ENCODE peak calls at places on chromosomes 5 and 9, in nine cellular contexts. L is NB4, B is neural progenitor cell, V is spleen, E is foreskin fibroblast, X is fibroblast of the aortic adventitia, A is adrenal gland, U is HFF-Myc, P is cardiac fibroblast. D is an unnamed sample.

GRCh38 chr9:107675476-107676264 is 186.1 kb upstream of the KLF4 start:
- DNase-seq in L (peak), B (no peak), V (no peak), E (no peak), X (no peak), A (no peak), U (no peak), P (no peak), D (no peak)

GRCh38 chr5:87361031-87361443 is 51.7 kb downstream of the CCNH start:
- DNase-seq in L (no peak), B (no peak), V (no peak), E (peak), X (peak), A (no peak), U (peak), P (peak), D (peak)

GRCh38 chr9:123925820-123926219 is 4.1 kb downstream of the DENND1A start:
- DNase-seq in L (peak), B (no peak), V (no peak), E (peak), X (no peak), A (no peak), U (peak), P (peak), D (no peak)

GRCh38 chr9:124839612-124840299 is 13.5 kb upstream of the WDR38 start:
- DNase-seq in L (no peak), B (peak), V (no peak), E (no peak), X (peak), A (no peak), U (no peak), P (peak), D (no peak)

GRCh38 chr5:150599281-150599680 is 41.2 kb upstream of the SYNPO start:
- DNase-seq in L (no peak), B (no peak), V (peak), E (no peak), X (no peak), A (no peak), U (no peak), P (no peak), D (no peak)

GRCh38 chr5:138753794-138754698 is 821 bp downstream of the CTNNA1 start:
- DNase-seq in L (peak), B (peak), V (peak), E (peak), X (peak), A (peak), U (peak), P (peak), D (peak)

GRCh38 chr5:1936413-1936812 is 53.7 kb upstream of the IRX4 start:
- DNase-seq in L (no peak), B (no peak), V (no peak), E (no peak), X (no peak), A (no peak), U (no peak), P (no peak), D (no peak)

GRCh38 chr5:136042156-136042555 is 13.4 kb downstream of the TGFBI start:
- DNase-seq in L (no peak), B (no peak), V (no peak), E (no peak), X (no peak), A (no peak), U (no peak), P (no peak), D (no peak)

GRCh38 chr5:112977440-112977861 is 853 bp downstream of the DCP2 start:
- DNase-seq in L (peak), B (no peak), V (no peak), E (no peak), X (peak), A (no peak), U (no peak), P (peak), D (peak)

GRCh38 chr5:120413706-120414105 is 50.4 kb upstream of the PRR16 start:
- DNase-seq in L (no peak), B (no peak), V (no peak), E (peak), X (peak), A (no peak), U (no peak), P (peak), D (peak)

GRCh38 chr5:132839426-132840301 is 9.2 kb upstream of the SHROOM1 start:
- DNase-seq in L (peak), B (no peak), V (no peak), E (peak), X (peak), A (no peak), U (no peak), P (peak), D (peak)

GRCh38 chr9:126154182-126154827 is 172.3 kb upstream of the MVB12B start:
- DNase-seq in L (no peak), B (no peak), V (peak), E (no peak), X (no peak), A (no peak), U (no peak), P (no peak), D (no peak)

GRCh38 chr9:4668604-4669003 is 2.3 kb upstream of the SPATA6L start:
- DNase-seq in L (no peak), B (no peak), V (no peak), E (no peak), X (no peak), A (no peak), U (no peak), P (no peak), D (no peak)

GRCh38 chr9:127809002-127809561 is 6.4 kb downstream of the FPGS start:
- DNase-seq in L (no peak), B (no peak), V (no peak), E (no peak), X (no peak), A (no peak), U (no peak), P (no peak), D (no peak)

GRCh38 chr5:35656721-35657120 is 39.1 kb downstream of the SPEF2 start:
- DNase-seq in L (no peak), B (no peak), V (no peak), E (peak), X (peak), A (no peak), U (no peak), P (no peak), D (no peak)

GRCh38 chr5:153404747-153405146 is 85.7 kb upstream of the GRIA1 start:
- DNase-seq in L (no peak), B (peak), V (peak), E (no peak), X (no peak), A (no peak), U (no peak), P (no peak), D (no peak)

GRCh38 chr5:168746893-168747640 is 167.9 kb upstream of the PANK3 start:
- DNase-seq in L (peak), B (no peak), V (no peak), E (no peak), X (peak), A (no peak), U (no peak), P (no peak), D (no peak)

GRCh38 chr9:82404484-82405280 is 416.1 kb downstream of the SPATA31D1 start:
- DNase-seq in L (no peak), B (no peak), V (no peak), E (peak), X (peak), A (peak), U (no peak), P (peak), D (peak)

GRCh38 chr9:86322973-86323644 is 31.1 kb downstream of the TUT7 start:
- DNase-seq in L (no peak), B (no peak), V (no peak), E (peak), X (peak), A (no peak), U (peak), P (peak), D (peak)

GRCh38 chr5:110768138-110768845 is 29.5 kb downstream of the SLC25A46 start:
- DNase-seq in L (no peak), B (no peak), V (no peak), E (peak), X (peak), A (no peak), U (no peak), P (peak), D (peak)

GRCh38 chr9:20775683-20776082 is 91.6 kb downstream of the FOCAD start:
- DNase-seq in L (no peak), B (no peak), V (no peak), E (no peak), X (no peak), A (no peak), U (no peak), P (no peak), D (no peak)

GRCh38 chr9:33748633-33749304 is 46.6 kb upstream of the PRSS3 start:
- DNase-seq in L (peak), B (no peak), V (no peak), E (no peak), X (no peak), A (no peak), U (no peak), P (no peak), D (no peak)

GRCh38 chr5:71658916-71659661 is 60.0 kb upstream of the CARTPT start:
- DNase-seq in L (peak), B (no peak), V (no peak), E (no peak), X (no peak), A (no peak), U (no peak), P (peak), D (peak)

GRCh38 chr5:124527220-124527991 is 219.0 kb downstream of the ZNF608 start:
- DNase-seq in L (no peak), B (peak), V (no peak), E (no peak), X (peak), A (no peak), U (no peak), P (peak), D (peak)

GRCh38 chr9:110252509-110253139 is 3.7 kb downstream of the TXN start:
- DNase-seq in L (no peak), B (no peak), V (no peak), E (no peak), X (no peak), A (no peak), U (no peak), P (peak), D (peak)
- TF ChIP-seq CTCF in L (no peak), B (no peak), V (no peak), E (no peak), X (no peak), A (no peak), U (no peak), P (no peak), D (no peak)

GRCh38 chr5:176542135-176542595 is 5.0 kb upstream of the RNF44 start:
- DNase-seq in L (no peak), B (no peak), V (peak), E (no peak), X (no peak), A (no peak), U (no peak), P (no peak), D (no peak)
- H3K4me3 ChIP-seq in L (peak), B (peak), V (peak), E (peak), X (peak), A (no peak), U (peak), P (peak), D (peak)

GRCh38 chr9:6029581-6029980 is 14.2 kb upstream of the RANBP6 start:
- DNase-seq in L (no peak), B (no peak), V (no peak), E (no peak), X (no peak), A (no peak), U (no peak), P (no peak), D (no peak)

DNA sequence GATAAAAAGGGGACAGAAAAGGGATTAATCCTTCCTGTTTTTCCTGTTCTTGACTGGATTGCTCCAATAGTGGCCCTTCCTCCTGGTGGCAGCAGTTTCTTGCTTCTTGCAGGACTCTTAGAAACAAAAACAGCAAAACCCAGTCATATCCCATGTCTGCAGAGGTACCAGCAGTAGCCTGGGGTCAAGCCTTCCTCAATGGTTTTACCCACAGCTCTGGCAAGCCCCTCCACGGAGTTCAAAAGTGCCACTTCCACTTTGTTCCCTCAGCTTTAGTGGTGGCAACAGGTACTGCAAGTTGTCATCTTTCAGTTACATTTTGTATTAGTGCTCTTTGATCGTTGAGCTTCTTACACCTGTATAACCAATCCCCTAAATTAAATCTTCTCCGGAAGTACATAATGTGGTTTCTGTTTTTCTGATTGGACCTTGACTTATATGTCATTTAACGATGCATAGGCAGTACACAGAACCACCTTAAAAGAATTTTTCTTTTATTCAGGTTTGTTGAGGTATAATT is 8.7 kb upstream of the RANBP6 start:
- DNase-seq in L (peak), B (peak), V (no peak), E (no peak), X (no peak), A (no peak), U (no peak), P (peak), D (no peak)
- TF ChIP-seq CTCF in L (peak), B (peak), V (peak), E (peak), X (peak), A (peak), U (no peak), P (peak), D (peak)

GRCh38 chr9:19552282-19552681 is 143.5 kb downstream of the ACER2 start:
- DNase-seq in L (no peak), B (no peak), V (no peak), E (no peak), X (no peak), A (no peak), U (no peak), P (no peak), D (no peak)
- H3K4me3 ChIP-seq in L (no peak), B (no peak), V (no peak), E (no peak), X (no peak), A (no peak), U (no peak), P (no peak), D (no peak)

DNA sequence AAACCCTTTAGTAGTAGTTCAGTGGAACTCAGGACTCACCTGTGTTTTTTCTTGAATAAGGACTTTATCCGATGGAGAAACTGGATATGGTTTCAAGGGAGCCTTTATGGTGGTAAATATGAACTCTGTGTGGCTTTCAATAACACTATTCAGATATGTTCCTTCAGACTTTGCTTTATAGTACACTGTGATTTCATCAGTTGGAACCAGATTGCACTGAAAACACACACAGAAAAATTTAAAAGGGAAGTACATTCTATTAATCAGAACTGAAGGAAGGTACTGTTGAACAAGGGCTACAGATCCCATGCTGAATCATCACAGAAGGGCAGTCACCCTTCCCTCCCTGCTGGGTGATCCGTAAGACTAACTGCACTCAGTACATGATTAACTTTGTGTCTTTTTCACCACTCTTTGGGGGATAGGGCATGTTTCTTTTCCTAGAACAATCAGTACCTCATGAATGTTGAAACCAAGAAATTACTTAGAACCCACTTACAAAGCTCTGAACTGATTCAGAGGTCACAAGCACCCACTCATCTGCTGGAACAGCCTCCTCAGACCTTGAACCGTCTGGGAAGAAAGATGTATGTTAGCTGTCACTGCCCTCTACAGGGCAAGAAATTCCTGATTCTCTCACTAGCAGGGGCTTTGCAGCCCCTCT is 51.2 kb downstream of the IARS1 start:
- DNase-seq in L (no peak), B (peak), V (no peak), E (peak), X (peak), A (peak), U (no peak), P (peak), D (peak)
- TF ChIP-seq CTCF in L (no peak), B (peak), V (no peak), E (no peak), X (peak), A (peak), U (peak), P (peak), D (peak)

GRCh38 chr5:119336262-119336661 is 19.6 kb upstream of the TNFAIP8 start:
- DNase-seq in L (no peak), B (no peak), V (no peak), E (no peak), X (no peak), A (no peak), U (no peak), P (no peak), D (no peak)

GRCh38 chr5:119331566-119332095 is 24.2 kb upstream of the TNFAIP8 start:
- DNase-seq in L (no peak), B (no peak), V (no peak), E (no peak), X (no peak), A (no peak), U (no peak), P (no peak), D (no peak)

GRCh38 chr5:119335261-119335677 is 20.6 kb upstream of the TNFAIP8 start:
- DNase-seq in L (no peak), B (no peak), V (no peak), E (no peak), X (no peak), A (no peak), U (no peak), P (no peak), D (no peak)

GRCh38 chr5:119332978-119333401 is 22.8 kb upstream of the TNFAIP8 start:
- DNase-seq in L (no peak), B (no peak), V (no peak), E (no peak), X (no peak), A (no peak), U (no peak), P (no peak), D (no peak)

GRCh38 chr5:119333421-119333851 is 22.4 kb upstream of the TNFAIP8 start:
- DNase-seq in L (no peak), B (no peak), V (no peak), E (no peak), X (no peak), A (no peak), U (no peak), P (no peak), D (no peak)
- H3K4me3 ChIP-seq in L (no peak), B (no peak), V (peak), E (no peak), X (no peak), A (no peak), U (no peak), P (no peak), D (no peak)